ENCODE peak calls at places on chromosome 2, in eight cellular contexts. I is left cardiac atrium; Z is spleen; L is tibial artery; K is activated T-cell treated with anti-CD3 and anti-CD28 coated beads for 1 hour; T is foreskin fibroblast; O is activated naive CD4-positive, alpha-beta T cell treated with anti-CD3 and anti-CD28 coated beads for 36 hours; C is LoVo. H is an unnamed sample.

GRCh38 chr2:190583507-190584337 is 49.2 kb upstream of the NEMP2 start:
- DNase-seq in T (no peak), O (no peak), I (peak), Z (no peak), C (peak), K (no peak), L (no peak), H (no peak)

GRCh38 chr2:217685255-217685605 is 317.6 kb downstream of the TNS1 start:
- DNase-seq in L (peak), Z (no peak), C (peak), O (no peak), T (peak), I (peak), K (no peak), H (peak)

GRCh38 chr2:194452504-194452903 is 1204.5 kb upstream of the SLC39A10 start:
- DNase-seq in T (no peak), Z (no peak), K (no peak), O (no peak), I (no peak), C (no peak), L (no peak), H (no peak)

GRCh38 chr2:108377815-108378630 is at the start of gene SULT1C4:
- DNase-seq in C (no peak), T (peak), I (peak), L (peak), Z (peak), O (no peak), K (no peak), H (peak)

GRCh38 chr2:208280933-208281332 is 14.9 kb downstream of the PIKFYVE start:
- DNase-seq in K (no peak), C (no peak), L (no peak), T (peak), O (peak), Z (no peak), I (no peak), H (no peak)

GRCh38 chr2:206275274-206276160 is 1.1 kb downstream of the ZDBF2 start:
- DNase-seq in T (peak), C (peak), O (peak), K (no peak), Z (no peak), L (no peak), I (no peak), H (no peak)

GRCh38 chr2:69836316-69836715 is 6.9 kb downstream of the GMCL1 start:
- DNase-seq in Z (no peak), I (no peak), O (no peak), K (no peak), T (no peak), L (no peak), C (no peak), H (no peak)

GRCh38 chr2:1653956-1654695 is 90.2 kb downstream of the PXDN start:
- DNase-seq in T (peak), I (peak), L (no peak), O (no peak), K (no peak), Z (no peak), C (no peak), H (no peak)

GRCh38 chr2:71816815-71817214 is 330.8 kb downstream of the CYP26B1 start:
- DNase-seq in K (no peak), Z (no peak), L (no peak), T (peak), O (no peak), I (no peak), C (no peak), H (no peak)

GRCh38 chr2:112198780-112199179 is 56.1 kb downstream of the ZC3H8 start:
- DNase-seq in C (no peak), T (peak), L (no peak), K (no peak), O (no peak), Z (no peak), I (no peak), H (no peak)

GRCh38 chr2:62745891-62746481 is 40.5 kb downstream of the EHBP1 start:
- DNase-seq in Z (no peak), L (no peak), O (no peak), K (no peak), C (no peak), T (no peak), I (no peak), H (no peak)

GRCh38 chr2:95204396-95204795 is 2.9 kb upstream of the ZNF892 start:
- DNase-seq in L (no peak), T (no peak), Z (no peak), K (no peak), C (no peak), I (no peak), O (no peak), H (no peak)

GRCh38 chr2:96984300-96984699 is 2.1 kb downstream of the FAM178B start:
- DNase-seq in K (no peak), I (no peak), T (no peak), L (no peak), Z (peak), O (no peak), C (no peak), H (no peak)

GRCh38 chr2:33673937-33674336 is 74.8 kb upstream of the FAM98A start:
- DNase-seq in T (peak), C (peak), K (no peak), O (no peak), I (no peak), L (no peak), Z (no peak), H (no peak)

GRCh38 chr2:47174731-47175361 is 19.7 kb upstream of the STPG4 start:
- DNase-seq in C (peak), Z (no peak), O (peak), I (peak), L (peak), K (no peak), T (peak), H (peak)

GRCh38 chr2:176492583-176492982 is 223.3 kb downstream of the MTX2 start:
- DNase-seq in Z (no peak), T (no peak), O (no peak), C (no peak), I (no peak), K (no peak), L (no peak), H (no peak)

GRCh38 chr2:182220318-182220717 is 206.5 kb downstream of the PDE1A start:
- DNase-seq in L (no peak), O (no peak), I (no peak), C (no peak), K (no peak), Z (no peak), T (no peak), H (no peak)

GRCh38 chr2:78535395-78535794 is 490.1 kb upstream of the REG3G start:
- DNase-seq in C (no peak), I (no peak), T (no peak), O (no peak), K (no peak), L (no peak), Z (no peak), H (no peak)

GRCh38 chr2:226699321-226699720 is 100.3 kb downstream of the IRS1 start:
- DNase-seq in Z (no peak), O (no peak), L (peak), K (no peak), T (peak), C (no peak), I (peak), H (peak)

GRCh38 chr2:191382801-191383200 is 137.6 kb downstream of the MYO1B start:
- DNase-seq in C (peak), K (no peak), O (no peak), Z (no peak), I (no peak), T (peak), L (no peak), H (peak)

GRCh38 chr2:130819915-130820861 is 16.5 kb upstream of the ARHGEF4 start:
- DNase-seq in C (no peak), Z (peak), T (no peak), L (peak), O (no peak), K (no peak), I (no peak), H (no peak)

GRCh38 chr2:65316072-65316471 is 88.4 kb downstream of the ACTR2 start:
- DNase-seq in I (peak), L (peak), T (no peak), C (no peak), K (no peak), Z (no peak), O (no peak), H (peak)

GRCh38 chr2:197279997-197280756 is 30.4 kb downstream of the ANKRD44 start:
- DNase-seq in I (no peak), C (no peak), K (no peak), L (no peak), Z (no peak), T (peak), O (peak), H (no peak)

GRCh38 chr2:73107211-73107926 is 5.4 kb downstream of the RAB11FIP5 start:
- DNase-seq in O (no peak), Z (peak), L (peak), T (peak), K (no peak), C (no peak), I (peak), H (peak)

GRCh38 chr2:180520816-180521595 is 459.4 kb upstream of the UBE2E3 start:
- DNase-seq in Z (no peak), T (peak), O (no peak), K (no peak), L (no peak), I (no peak), C (peak), H (no peak)

GRCh38 chr2:9001229-9001628 is 2.3 kb downstream of the MBOAT2 start:
- DNase-seq in Z (no peak), K (no peak), L (no peak), I (no peak), C (peak), O (no peak), T (peak), H (peak)

GRCh38 chr2:140085674-140086073 is 1305.5 kb upstream of the NXPH2 start:
- DNase-seq in C (no peak), T (peak), I (no peak), K (no peak), Z (no peak), O (no peak), L (no peak), H (no peak)

GRCh38 chr2:42925742-42926437 is 133.5 kb upstream of the HAAO start:
- DNase-seq in T (peak), Z (no peak), C (no peak), O (no peak), L (no peak), I (peak), K (no peak), H (no peak)